ENCODE peak calls at places on chromosomes 3 and 15, in nine cellular contexts. L is HCT116, C is GM23338, M is GM23248, N is SK-N-SH, P is hepatocyte, W is MM.1S, Z is PC-3, A is PC-9. T is an unnamed sample. For H3K9me2, the result is how much of the 10 kb centered on the place peaks cover.

GRCh38 chr15:74793135-74794028 is 11.5 kb downstream of the CSK start:
- DNase-seq in C (peak), M (no peak), N (no peak), L (no peak), A (no peak), P (no peak), Z (no peak), W (no peak), T (peak)

GRCh38 chr3:101836907-101837598 is 12.3 kb upstream of the NFKBIZ start:
- DNase-seq in M (peak), A (no peak), L (no peak), Z (peak), P (no peak), N (no peak), W (no peak), C (no peak), T (no peak)

GRCh38 chr3:155418426-155418825 is 124.9 kb upstream of the STRIT1 start:
- DNase-seq in P (peak), N (peak), Z (no peak), M (no peak), C (peak), L (no peak), W (no peak), A (no peak), T (no peak)

GRCh38 chr3:15492847-15493360 is 28.6 kb downstream of the COLQ start:
- DNase-seq in L (no peak), C (no peak), Z (no peak), M (no peak), P (no peak), N (no peak), W (no peak), A (no peak), T (no peak)

GRCh38 chr15:44620081-44620480 is 43.4 kb downstream of the SPG11 start:
- DNase-seq in L (no peak), M (no peak), A (no peak), P (no peak), N (no peak), W (no peak), Z (no peak), C (no peak), T (no peak)

GRCh38 chr3:195080571-195081141 is 190.3 kb downstream of the XXYLT1 start:
- DNase-seq in W (no peak), Z (no peak), M (no peak), C (peak), P (no peak), A (no peak), L (no peak), N (no peak), T (no peak)

GRCh38 chr3:153595186-153595815 is 433.3 kb downstream of the RAP2B start:
- DNase-seq in A (no peak), L (peak), C (peak), N (peak), M (peak), W (peak), Z (peak), P (peak), T (peak)

GRCh38 chr3:168534761-168535160 is 439.0 kb upstream of the GOLIM4 start:
- DNase-seq in Z (no peak), C (peak), N (no peak), M (no peak), L (no peak), A (peak), W (no peak), P (no peak), T (no peak)

GRCh38 chr3:38473229-38473628 is 19.5 kb downstream of the ACVR2B start:
- DNase-seq in C (no peak), N (no peak), W (no peak), Z (no peak), L (no peak), P (no peak), A (no peak), M (no peak), T (no peak)

DNA sequence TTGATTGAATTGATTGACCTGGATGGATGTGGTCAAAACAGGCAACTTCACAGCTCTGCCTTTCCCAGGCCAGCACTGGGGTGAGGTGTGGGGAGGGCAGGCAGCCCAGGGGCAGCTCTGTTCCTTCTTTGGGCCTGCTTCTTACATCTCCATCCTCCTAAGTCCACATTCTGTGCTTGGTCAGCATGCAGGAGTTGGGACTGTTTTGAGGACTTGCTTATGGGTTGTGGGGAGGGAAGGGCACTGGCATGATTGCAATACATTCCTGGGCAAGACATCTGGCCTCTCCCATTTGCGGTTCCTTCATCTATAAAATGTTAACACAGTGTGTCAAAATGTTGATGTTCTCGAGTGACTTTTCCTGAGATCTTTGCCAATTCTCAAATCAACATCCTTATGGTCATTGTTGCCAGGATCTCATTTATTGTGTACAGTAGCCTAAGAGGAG is 84.1 kb downstream of the ST6GAL1 start:
- DNase-seq in L (no peak), N (no peak), M (no peak), C (no peak), W (no peak), A (no peak), Z (peak), P (no peak), T (no peak)
- H3K9me2 ChIP-seq in L (under half), N (under half), M (under half), C (under half), W (under half), A (under half), Z (under half), P (under half), T (under half)

DNA sequence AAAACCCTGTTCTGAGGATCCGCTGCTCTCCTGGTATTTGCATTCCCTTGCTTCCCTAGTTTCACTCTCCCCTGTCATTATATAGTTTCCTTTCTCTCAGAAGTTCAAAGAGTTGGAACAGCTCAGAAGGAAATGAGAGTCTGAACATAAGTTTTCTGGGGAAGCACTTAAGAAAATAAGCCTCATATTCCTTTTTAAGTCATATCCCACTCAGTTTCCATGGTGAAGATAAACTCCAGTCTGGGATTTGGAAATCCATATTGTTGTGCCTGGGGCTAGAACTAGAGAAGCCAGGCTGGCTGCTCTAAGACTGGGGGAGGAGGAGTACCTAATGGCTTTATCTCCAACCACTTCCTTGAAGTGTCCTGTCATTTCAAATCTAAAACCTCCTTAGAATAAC is 134.2 kb upstream of the ALCAM start:
- DNase-seq in N (no peak), C (no peak), L (no peak), W (no peak), Z (no peak), P (no peak), M (no peak), A (no peak), T (no peak)
- H3K9me2 ChIP-seq in N (under half), C (under half), L (under half), W (under half), Z (under half), P (under half), M (under half), A (under half), T (under half)

DNA sequence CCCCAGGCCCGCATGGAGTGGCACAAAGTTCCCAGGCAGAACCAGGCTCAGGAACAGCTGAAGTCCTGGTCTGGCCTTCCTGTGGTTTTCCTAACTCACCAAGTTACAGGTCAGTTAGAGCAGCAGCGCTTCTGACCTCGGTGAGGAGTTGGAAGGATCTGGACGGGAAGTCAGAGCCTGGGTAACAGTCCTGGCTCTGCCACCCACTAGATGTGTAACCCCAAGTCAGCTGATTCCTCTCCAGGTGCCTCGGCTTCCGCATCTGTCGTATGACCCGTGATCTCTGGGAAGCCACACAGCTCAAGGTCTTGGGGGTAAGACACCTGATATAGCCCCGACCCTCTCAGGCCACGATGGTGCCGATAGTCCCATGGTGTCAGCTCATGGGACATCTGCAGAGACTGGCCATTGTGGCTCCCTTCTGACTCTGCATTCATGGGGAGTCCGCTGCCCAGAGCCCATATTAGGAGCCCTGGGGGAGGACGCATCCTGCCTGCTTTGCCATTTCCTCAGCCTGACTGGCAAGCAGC is 8.3 kb upstream of the PIGZ start:
- DNase-seq in P (no peak), Z (no peak), M (no peak), C (no peak), N (no peak), L (no peak), W (no peak), A (no peak), T (no peak)
- H3K9me2 ChIP-seq in P (under half), Z (under half), M (under half), C (under half), N (under half), L (under half), W (under half), A (under half), T (under half)

DNA sequence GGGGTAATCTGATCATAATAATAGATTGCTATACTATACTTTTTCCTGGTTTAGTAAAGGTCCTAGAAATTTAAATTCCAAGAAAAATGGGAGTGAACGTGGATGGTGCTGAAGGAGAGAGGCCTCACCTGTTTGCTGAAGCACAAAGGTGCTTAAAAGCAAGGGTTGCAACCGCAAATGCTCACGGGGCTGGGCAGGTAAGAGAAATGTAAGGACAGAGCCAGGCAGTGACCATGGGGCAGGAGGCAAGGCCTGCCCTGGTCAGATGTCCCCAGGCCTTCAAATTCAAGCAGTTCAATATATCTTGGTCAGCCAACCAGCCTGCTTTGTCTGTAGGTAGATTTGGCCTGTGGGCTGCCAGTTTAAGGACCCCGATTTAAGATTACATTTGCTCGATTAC is 48.8 kb downstream of the ABTB1 start:
- DNase-seq in N (no peak), Z (no peak), A (no peak), M (no peak), C (no peak), P (no peak), W (no peak), L (no peak), T (no peak)
- H3K9me2 ChIP-seq in N (under half), Z (under half), A (under half), M (under half), C (under half), P (under half), W (under half), L (under half), T (under half)

GRCh38 chr3:94234177-94234788 is 171.4 kb downstream of the NSUN3 start:
- DNase-seq in N (peak), W (peak), C (peak), M (peak), Z (peak), L (peak), P (peak), A (peak), T (peak)
- H3K9me2 ChIP-seq in N (under half), W (under half), C (under half), M (under half), Z (under half), L (under half), P (under half), A (under half), T (under half)